ENCODE peak calls at places on chromosomes 4 and X, in eight cellular contexts. One of them, this sample, is unnamed.

GRCh38 chr4:40307627-40308497 is 27.3 kb upstream of the CHRNA9 start:
- DNase-seq in left kidney: no peak
- DNase-seq in Right ventricle myocardium superior: no peak
- DNase-seq in lower lobe of right lung: no peak
- DNase-seq in mesothelial cell of epicardium: no peak
- DNase-seq in fibroblast of mammary gland: no peak
- DNase-seq in RKO: no peak
- DNase-seq in G401: no peak
- DNase-seq in this sample: peak

GRCh38 chr4:124931050-124931449 is 218.5 kb upstream of the ANKRD50 start:
- DNase-seq in lower lobe of right lung: no peak
- DNase-seq in Right ventricle myocardium superior: no peak
- DNase-seq in fibroblast of mammary gland: peak
- DNase-seq in RKO: no peak
- DNase-seq in left kidney: peak
- DNase-seq in mesothelial cell of epicardium: no peak
- DNase-seq in G401: no peak
- DNase-seq in this sample: no peak

GRCh38 chr4:90580271-90580825 is 453.2 kb downstream of the CCSER1 start:
- DNase-seq in lower lobe of right lung: no peak
- DNase-seq in Right ventricle myocardium superior: no peak
- DNase-seq in mesothelial cell of epicardium: no peak
- DNase-seq in fibroblast of mammary gland: no peak
- DNase-seq in G401: peak
- DNase-seq in RKO: no peak
- DNase-seq in left kidney: peak
- DNase-seq in this sample: no peak

GRCh38 chr4:43089730-43090129 is 197.2 kb downstream of the GRXCR1 start:
- DNase-seq in G401: peak
- DNase-seq in RKO: peak
- DNase-seq in mesothelial cell of epicardium: no peak
- DNase-seq in Right ventricle myocardium superior: no peak
- DNase-seq in lower lobe of right lung: no peak
- DNase-seq in fibroblast of mammary gland: peak
- DNase-seq in left kidney: no peak
- DNase-seq in this sample: no peak

GRCh38 chr4:138609943-138610350 is 367.8 kb upstream of the SLC7A11 start:
- DNase-seq in G401: no peak
- DNase-seq in RKO: peak
- DNase-seq in Right ventricle myocardium superior: no peak
- DNase-seq in mesothelial cell of epicardium: no peak
- DNase-seq in left kidney: no peak
- DNase-seq in lower lobe of right lung: no peak
- DNase-seq in fibroblast of mammary gland: peak
- DNase-seq in this sample: no peak

GRCh38 chrX:130084651-130085237 is 25.6 kb downstream of the ELF4 start:
- DNase-seq in G401: no peak
- DNase-seq in fibroblast of mammary gland: no peak
- DNase-seq in left kidney: no peak
- DNase-seq in lower lobe of right lung: no peak
- DNase-seq in Right ventricle myocardium superior: no peak
- DNase-seq in mesothelial cell of epicardium: no peak
- DNase-seq in RKO: no peak
- DNase-seq in this sample: no peak

GRCh38 chrX:13345037-13345436 is 25.2 kb upstream of the ATXN3L start:
- DNase-seq in left kidney: peak
- DNase-seq in fibroblast of mammary gland: no peak
- DNase-seq in Right ventricle myocardium superior: no peak
- DNase-seq in mesothelial cell of epicardium: no peak
- DNase-seq in RKO: no peak
- DNase-seq in lower lobe of right lung: no peak
- DNase-seq in G401: no peak
- DNase-seq in this sample: no peak

GRCh38 chr4:56028165-56028564 is 79.4 kb downstream of the CEP135 start:
- DNase-seq in mesothelial cell of epicardium: no peak
- DNase-seq in RKO: no peak
- DNase-seq in lower lobe of right lung: no peak
- DNase-seq in G401: no peak
- DNase-seq in Right ventricle myocardium superior: no peak
- DNase-seq in fibroblast of mammary gland: no peak
- DNase-seq in left kidney: no peak
- DNase-seq in this sample: no peak

GRCh38 chrX:30831082-30831481 is 58.0 kb downstream of the TAB3 start:
- DNase-seq in mesothelial cell of epicardium: no peak
- DNase-seq in lower lobe of right lung: no peak
- DNase-seq in RKO: no peak
- DNase-seq in G401: no peak
- DNase-seq in left kidney: no peak
- DNase-seq in fibroblast of mammary gland: no peak
- DNase-seq in Right ventricle myocardium superior: no peak
- DNase-seq in this sample: no peak

GRCh38 chr4:132683957-132684356 is 465.1 kb upstream of the PCDH10 start:
- DNase-seq in Right ventricle myocardium superior: no peak
- DNase-seq in RKO: no peak
- DNase-seq in mesothelial cell of epicardium: no peak
- DNase-seq in G401: no peak
- DNase-seq in fibroblast of mammary gland: no peak
- DNase-seq in lower lobe of right lung: no peak
- DNase-seq in left kidney: no peak
- DNase-seq in this sample: no peak

GRCh38 chr4:74665346-74665745 is 129.0 kb downstream of the BTC start:
- DNase-seq in fibroblast of mammary gland: no peak
- DNase-seq in left kidney: no peak
- DNase-seq in G401: no peak
- DNase-seq in lower lobe of right lung: no peak
- DNase-seq in Right ventricle myocardium superior: no peak
- DNase-seq in mesothelial cell of epicardium: no peak
- DNase-seq in RKO: no peak
- DNase-seq in this sample: no peak

GRCh38 chrX:115013705-115014104 is 3.7 kb downstream of the IL13RA2 start:
- DNase-seq in left kidney: no peak
- DNase-seq in G401: no peak
- DNase-seq in lower lobe of right lung: no peak
- DNase-seq in mesothelial cell of epicardium: no peak
- DNase-seq in RKO: peak
- DNase-seq in fibroblast of mammary gland: peak
- DNase-seq in Right ventricle myocardium superior: no peak
- DNase-seq in this sample: no peak

GRCh38 chrX:46209768-46210167 is 335.5 kb downstream of the ZNF674 start:
- DNase-seq in Right ventricle myocardium superior: no peak
- DNase-seq in left kidney: no peak
- DNase-seq in mesothelial cell of epicardium: no peak
- DNase-seq in lower lobe of right lung: no peak
- DNase-seq in RKO: no peak
- DNase-seq in fibroblast of mammary gland: no peak
- DNase-seq in G401: no peak
- DNase-seq in this sample: no peak

GRCh38 chr4:184906480-184907097 is 80.8 kb upstream of the ACSL1 start:
- DNase-seq in left kidney: no peak
- DNase-seq in G401: no peak
- DNase-seq in Right ventricle myocardium superior: no peak
- DNase-seq in RKO: no peak
- DNase-seq in fibroblast of mammary gland: no peak
- DNase-seq in lower lobe of right lung: no peak
- DNase-seq in mesothelial cell of epicardium: no peak
- DNase-seq in this sample: no peak

GRCh38 chr4:72604324-72604723 is 35.3 kb upstream of the ADAMTS3 start:
- DNase-seq in RKO: no peak
- DNase-seq in left kidney: no peak
- DNase-seq in Right ventricle myocardium superior: no peak
- DNase-seq in mesothelial cell of epicardium: no peak
- DNase-seq in fibroblast of mammary gland: peak
- DNase-seq in G401: no peak
- DNase-seq in lower lobe of right lung: no peak
- DNase-seq in this sample: no peak

GRCh38 chrX:72052415-72053090 is 79.2 kb downstream of the RTL5 start:
- DNase-seq in mesothelial cell of epicardium: no peak
- DNase-seq in left kidney: no peak
- DNase-seq in fibroblast of mammary gland: peak
- DNase-seq in Right ventricle myocardium superior: no peak
- DNase-seq in G401: no peak
- DNase-seq in RKO: no peak
- DNase-seq in lower lobe of right lung: no peak
- DNase-seq in this sample: no peak

GRCh38 chrX:109390556-109390955 is 91.3 kb downstream of the GUCY2F start:
- DNase-seq in lower lobe of right lung: no peak
- DNase-seq in G401: no peak
- DNase-seq in left kidney: no peak
- DNase-seq in Right ventricle myocardium superior: no peak
- DNase-seq in RKO: no peak
- DNase-seq in mesothelial cell of epicardium: no peak
- DNase-seq in fibroblast of mammary gland: no peak
- DNase-seq in this sample: no peak

GRCh38 chr4:41360214-41360910 is 103.6 kb downstream of the UCHL1 start:
- DNase-seq in Right ventricle myocardium superior: peak
- DNase-seq in left kidney: peak
- DNase-seq in G401: peak
- DNase-seq in fibroblast of mammary gland: peak
- DNase-seq in RKO: peak
- DNase-seq in mesothelial cell of epicardium: peak
- DNase-seq in lower lobe of right lung: peak
- DNase-seq in this sample: peak

GRCh38 chr4:149047368-149047767 is 605.2 kb upstream of the NR3C2 start:
- DNase-seq in G401: no peak
- DNase-seq in Right ventricle myocardium superior: no peak
- DNase-seq in fibroblast of mammary gland: no peak
- DNase-seq in lower lobe of right lung: no peak
- DNase-seq in RKO: no peak
- DNase-seq in mesothelial cell of epicardium: no peak
- DNase-seq in left kidney: no peak
- DNase-seq in this sample: no peak

GRCh38 chrX:47581731-47582647 is at the start of gene TIMP1:
- DNase-seq in lower lobe of right lung: peak
- DNase-seq in RKO: peak
- DNase-seq in fibroblast of mammary gland: peak
- DNase-seq in left kidney: peak
- DNase-seq in G401: peak
- DNase-seq in mesothelial cell of epicardium: peak
- DNase-seq in Right ventricle myocardium superior: peak
- DNase-seq in this sample: peak

GRCh38 chr4:93764647-93765246 is 63.8 kb upstream of the ATOH1 start:
- DNase-seq in RKO: peak
- DNase-seq in mesothelial cell of epicardium: no peak
- DNase-seq in Right ventricle myocardium superior: no peak
- DNase-seq in left kidney: peak
- DNase-seq in fibroblast of mammary gland: peak
- DNase-seq in G401: peak
- DNase-seq in lower lobe of right lung: no peak
- DNase-seq in this sample: no peak

GRCh38 chr4:74223801-74224200 is 65.9 kb downstream of the MTHFD2L start:
- DNase-seq in Right ventricle myocardium superior: no peak
- DNase-seq in G401: no peak
- DNase-seq in lower lobe of right lung: no peak
- DNase-seq in mesothelial cell of epicardium: no peak
- DNase-seq in RKO: peak
- DNase-seq in left kidney: no peak
- DNase-seq in fibroblast of mammary gland: peak
- DNase-seq in this sample: no peak

GRCh38 chrX:41276661-41277506 is 57.1 kb upstream of the DDX3X start:
- DNase-seq in G401: peak
- DNase-seq in Right ventricle myocardium superior: no peak
- DNase-seq in mesothelial cell of epicardium: no peak
- DNase-seq in RKO: no peak
- DNase-seq in lower lobe of right lung: no peak
- DNase-seq in left kidney: peak
- DNase-seq in fibroblast of mammary gland: no peak
- DNase-seq in this sample: no peak

GRCh38 chr4:140308366-140309123 is 64.9 kb upstream of the SCOC start:
- DNase-seq in fibroblast of mammary gland: peak
- DNase-seq in RKO: peak
- DNase-seq in lower lobe of right lung: no peak
- DNase-seq in left kidney: no peak
- DNase-seq in Right ventricle myocardium superior: peak
- DNase-seq in mesothelial cell of epicardium: no peak
- DNase-seq in G401: no peak
- DNase-seq in this sample: no peak

GRCh38 chr4:37865450-37865849 is 25.4 kb upstream of the TBC1D1 start:
- DNase-seq in G401: no peak
- DNase-seq in left kidney: no peak
- DNase-seq in Right ventricle myocardium superior: no peak
- DNase-seq in RKO: no peak
- DNase-seq in mesothelial cell of epicardium: no peak
- DNase-seq in fibroblast of mammary gland: no peak
- DNase-seq in lower lobe of right lung: no peak
- DNase-seq in this sample: no peak

GRCh38 chr4:88244056-88244455 is 40.3 kb downstream of the PPM1K start:
- DNase-seq in left kidney: no peak
- DNase-seq in G401: no peak
- DNase-seq in lower lobe of right lung: no peak
- DNase-seq in Right ventricle myocardium superior: no peak
- DNase-seq in mesothelial cell of epicardium: no peak
- DNase-seq in RKO: no peak
- DNase-seq in fibroblast of mammary gland: no peak
- DNase-seq in this sample: no peak

GRCh38 chr4:170529760-170530440 is 440.1 kb upstream of the AADAT start:
- DNase-seq in left kidney: no peak
- DNase-seq in fibroblast of mammary gland: no peak
- DNase-seq in Right ventricle myocardium superior: no peak
- DNase-seq in RKO: no peak
- DNase-seq in lower lobe of right lung: no peak
- DNase-seq in mesothelial cell of epicardium: no peak
- DNase-seq in G401: no peak
- DNase-seq in this sample: no peak

GRCh38 chr4:13920111-13920875 is 292.8 kb upstream of the BOD1L1 start:
- DNase-seq in RKO: no peak
- DNase-seq in mesothelial cell of epicardium: no peak
- DNase-seq in Right ventricle myocardium superior: no peak
- DNase-seq in lower lobe of right lung: no peak
- DNase-seq in left kidney: no peak
- DNase-seq in fibroblast of mammary gland: no peak
- DNase-seq in G401: no peak
- DNase-seq in this sample: no peak

GRCh38 chr4:53579826-53580225 is 11.5 kb downstream of the LNX1 start:
- DNase-seq in lower lobe of right lung: no peak
- DNase-seq in RKO: no peak
- DNase-seq in mesothelial cell of epicardium: no peak
- DNase-seq in left kidney: no peak
- DNase-seq in Right ventricle myocardium superior: no peak
- DNase-seq in G401: no peak
- DNase-seq in fibroblast of mammary gland: no peak
- DNase-seq in this sample: no peak